ENCODE peak calls at places on chromosomes 4 and X, in five cellular contexts. D, W, G, V and I are unnamed samples.

GRCh38 chr4:81833596-81833995 is 361.9 kb upstream of the RASGEF1B start:
- DNase-seq in D (no peak), W (no peak), G (no peak), V (no peak), I (no peak)

GRCh38 chr4:148211533-148211932 is 230.7 kb downstream of the NR3C2 start:
- DNase-seq in D (no peak), W (no peak), G (no peak), V (no peak), I (no peak)

GRCh38 chrX:10900585-10901289 is 210.4 kb upstream of the HCCS start:
- DNase-seq in D (no peak), W (no peak), G (no peak), V (no peak), I (no peak)

GRCh38 chr4:167021545-167022155 is 212.6 kb downstream of the SPOCK3 start:
- DNase-seq in D (peak; percentile 56), W (peak; percentile 20), G (peak; percentile 60), V (peak; percentile 82), I (peak; percentile 76)

GRCh38 chrX:3550871-3551270 is 162.6 kb downstream of the PRKX start:
- DNase-seq in D (no peak), W (no peak), G (no peak), V (no peak), I (no peak)

GRCh38 chr4:71549516-71550160 is 210.8 kb downstream of the SLC4A4 start:
- DNase-seq in D (no peak), W (no peak), G (no peak), V (no peak), I (no peak)

GRCh38 chr4:8267077-8267476 is 2.5 kb upstream of the HTRA3 start:
- DNase-seq in D (peak; percentile 15), W (no peak), G (peak; percentile 80), V (peak; percentile 67), I (peak; percentile 88)

GRCh38 chr4:178752954-178753525 is 1310.8 kb upstream of the AGA start:
- DNase-seq in D (no peak), W (no peak), G (no peak), V (no peak), I (no peak)

GRCh38 chr4:47804598-47804997 is 33.3 kb downstream of the CORIN start:
- DNase-seq in D (no peak), W (no peak), G (no peak), V (no peak), I (no peak)

GRCh38 chrX:40281341-40282005 is 183.7 kb upstream of the BCOR start:
- DNase-seq in D (peak; percentile 21), W (peak; percentile 30), G (no peak), V (no peak), I (no peak)

GRCh38 chr4:129641179-129641578 is 545.2 kb downstream of the C4orf33 start:
- DNase-seq in D (peak; percentile 57), W (peak; percentile 10), G (peak; percentile 62), V (peak; percentile 76), I (no peak)

GRCh38 chr4:72430050-72430449 is 139.0 kb downstream of the ADAMTS3 start:
- DNase-seq in D (no peak), W (no peak), G (no peak), V (no peak), I (no peak)

GRCh38 chr4:106868381-106869035 is 167.6 kb downstream of the DKK2 start:
- DNase-seq in D (no peak), W (no peak), G (no peak), V (no peak), I (no peak)

GRCh38 chrX:155611302-155611701 is 1.4 kb downstream of the TMLHE start:
- DNase-seq in D (no peak), W (no peak), G (no peak), V (no peak), I (no peak)

GRCh38 chrX:102714994-102715393 is 2.7 kb downstream of the GPRASP2 start:
- DNase-seq in D (no peak), W (no peak), G (peak; percentile 41), V (no peak), I (no peak)

GRCh38 chrX:75211976-75212375 is 55.9 kb upstream of the ABCB7 start:
- DNase-seq in D (no peak), W (no peak), G (no peak), V (no peak), I (no peak)

GRCh38 chrX:44843318-44843702 is 511 bp upstream of the DUSP21 start:
- DNase-seq in D (no peak), W (no peak), G (no peak), V (no peak), I (no peak)

GRCh38 chrX:3346436-3347329 is at the start of gene MXRA5:
- DNase-seq in D (no peak), W (no peak), G (peak; percentile 76), V (no peak), I (no peak)

GRCh38 chr4:6109842-6110560 is 90.3 kb downstream of the JAKMIP1 start:
- DNase-seq in D (no peak), W (no peak), G (peak; percentile 90), V (no peak), I (no peak)

GRCh38 chrX:149010026-149010898 is 494.8 kb downstream of the IDS start:
- DNase-seq in D (no peak), W (no peak), G (no peak), V (no peak), I (no peak)

GRCh38 chr4:4990857-4991540 is 28.3 kb downstream of the CYTL1 start:
- DNase-seq in D (no peak), W (no peak), G (no peak), V (peak; percentile 61), I (no peak)

GRCh38 chr4:73874386-73874785 is 5.2 kb downstream of the CXCL1 start:
- DNase-seq in D (no peak), W (no peak), G (no peak), V (no peak), I (no peak)
- H3K27ac ChIP-seq in D (no peak overlapping the region), W (no peak overlapping the region), G (no peak overlapping the region), V (no peak overlapping the region), I (no peak overlapping the region)

GRCh38 chr4:159689526-159689925 is 586.6 kb downstream of the RAPGEF2 start:
- DNase-seq in D (no peak), W (no peak), G (no peak), V (no peak), I (no peak)
- H3K9me3 ChIP-seq in D (no peaks in the 10 kb centered on the region), W (no peaks in the 10 kb centered on the region), G (no peaks in the 10 kb centered on the region), V (peaks cover 3% of the 10 kb centered on the region), I (peaks cover 12% of the 10 kb centered on the region)

DNA sequence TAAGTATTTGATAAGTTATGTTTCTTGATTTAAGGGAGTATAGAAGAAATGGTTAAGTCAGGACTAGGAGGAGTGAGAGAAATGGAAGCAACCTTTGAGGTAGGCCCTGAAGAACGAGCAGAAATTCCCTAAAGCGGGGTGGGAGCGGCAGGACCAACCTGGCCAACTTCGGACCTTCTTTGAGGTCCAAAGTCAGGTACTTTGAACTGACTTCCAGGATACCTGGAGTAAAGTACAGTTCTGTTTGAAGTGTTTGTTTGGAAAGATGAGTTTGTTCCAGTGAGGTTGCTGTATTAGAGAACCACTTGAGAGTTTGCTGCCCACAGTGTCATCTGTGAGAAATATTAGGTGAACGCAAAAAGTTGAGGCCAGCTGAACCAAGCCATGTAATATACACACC is 11.7 kb downstream of the RNF4 start:
- DNase-seq in D (no peak), W (no peak), G (no peak), V (no peak), I (no peak)
- H3K4me1 ChIP-seq in D (peaks cover 4% of the 10 kb centered on the region), W (peaks cover 95% of the 10 kb centered on the region), G (peaks cover 3% of the 10 kb centered on the region), V (peaks cover 70% of the 10 kb centered on the region), I (peaks cover 68% of the 10 kb centered on the region)

DNA sequence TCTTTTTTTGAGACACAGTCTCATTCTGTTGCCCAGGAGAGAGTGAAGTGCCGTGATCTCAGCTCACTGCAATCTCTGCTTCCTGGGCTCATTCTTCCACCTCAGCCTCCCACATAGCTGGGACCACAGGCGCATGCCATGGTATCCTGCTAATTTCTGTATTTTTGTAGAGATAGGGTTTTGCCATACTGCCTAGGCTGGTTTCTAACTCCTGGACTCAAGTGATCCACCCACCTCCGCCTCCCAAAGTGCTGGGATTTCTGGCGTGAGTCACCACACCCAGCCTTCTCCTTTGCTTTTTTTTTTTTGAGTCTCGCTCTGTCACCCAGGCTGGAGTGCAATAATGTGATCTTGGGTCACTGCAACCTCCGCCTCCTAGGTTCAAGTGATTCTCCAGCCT is 94.1 kb downstream of the PDS5A start:
- DNase-seq in D (no peak), W (no peak), G (no peak), V (no peak), I (no peak)
- H3K27ac ChIP-seq in D (no peak overlapping the region), W (no peak overlapping the region), G (no peak overlapping the region), V (no peak overlapping the region), I (no peak overlapping the region)

DNA sequence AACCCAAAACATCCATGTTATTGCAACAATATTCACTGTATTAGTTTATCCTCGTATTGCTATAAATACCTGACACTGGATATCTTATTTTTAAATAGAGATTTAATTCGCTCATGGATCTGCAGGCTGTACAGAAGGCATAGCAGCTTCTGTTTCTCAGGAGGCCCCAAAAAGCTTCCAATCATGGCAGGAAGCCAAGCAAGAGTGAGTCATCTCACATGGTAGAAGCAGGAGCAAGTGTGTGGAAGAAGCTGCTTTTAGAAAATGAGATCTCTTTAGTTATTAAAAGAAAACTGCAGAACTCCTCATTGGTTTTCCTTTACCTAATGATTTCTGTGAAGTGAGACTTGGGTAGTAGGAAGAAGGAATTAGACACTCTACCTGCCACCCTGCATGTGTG is 16.4 kb downstream of the ZNF732 start:
- DNase-seq in D (no peak), W (no peak), G (no peak), V (no peak), I (no peak)
- H3K9me3 ChIP-seq in D (peaks cover 37% of the 10 kb centered on the region), W (no peaks in the 10 kb centered on the region), G (peaks cover 8% of the 10 kb centered on the region), V (peaks cover 30% of the 10 kb centered on the region), I (peaks cover 18% of the 10 kb centered on the region)